ENCODE peak calls at places on chromosomes 6 and 20, in ten cellular contexts. One of them, this sample, is unnamed.

GRCh38 chr20:63121749-63122405 is 94.1 kb downstream of the YTHDF1 start:
- DNase-seq in KG1: no peak
- DNase-seq in psoas muscle: no peak
- DNase-seq in AG04450: no peak
- DNase-seq in T-cell: no peak
- DNase-seq in T47D: no peak
- DNase-seq in ascending aorta: no peak
- DNase-seq in EL: no peak
- DNase-seq in T-helper 2 cell: no peak
- DNase-seq in NCI-H1417 treated with DMSO at 0.1 percent for 48 hours: no peak
- DNase-seq in this sample: no peak

GRCh38 chr6:53431704-53432103 is 83.0 kb upstream of the ELOVL5 start:
- DNase-seq in KG1: no peak
- DNase-seq in psoas muscle: no peak
- DNase-seq in AG04450: no peak
- DNase-seq in T-cell: no peak
- DNase-seq in T47D: no peak
- DNase-seq in ascending aorta: no peak
- DNase-seq in EL: no peak
- DNase-seq in T-helper 2 cell: no peak
- DNase-seq in NCI-H1417 treated with DMSO at 0.1 percent for 48 hours: no peak
- DNase-seq in this sample: no peak

GRCh38 chr6:113396644-113397201 is 460.4 kb upstream of the MARCKS start:
- DNase-seq in KG1: no peak
- DNase-seq in psoas muscle: no peak
- DNase-seq in AG04450: no peak
- DNase-seq in T-cell: no peak
- DNase-seq in T47D: no peak
- DNase-seq in ascending aorta: no peak
- DNase-seq in EL: no peak
- DNase-seq in T-helper 2 cell: no peak
- DNase-seq in NCI-H1417 treated with DMSO at 0.1 percent for 48 hours: no peak
- DNase-seq in this sample: no peak

GRCh38 chr20:325889-326644 is 715 bp downstream of the SOX12 start:
- DNase-seq in KG1: peak
- DNase-seq in psoas muscle: peak
- DNase-seq in AG04450: no peak
- DNase-seq in T-cell: no peak
- DNase-seq in T47D: no peak
- DNase-seq in ascending aorta: no peak
- DNase-seq in EL: peak
- DNase-seq in T-helper 2 cell: peak
- DNase-seq in NCI-H1417 treated with DMSO at 0.1 percent for 48 hours: no peak
- DNase-seq in this sample: peak

GRCh38 chr6:108841377-108841855 is 6.8 kb upstream of the ARMC2 start:
- DNase-seq in KG1: no peak
- DNase-seq in psoas muscle: no peak
- DNase-seq in AG04450: no peak
- DNase-seq in T-cell: no peak
- DNase-seq in T47D: no peak
- DNase-seq in ascending aorta: no peak
- DNase-seq in EL: no peak
- DNase-seq in T-helper 2 cell: no peak
- DNase-seq in NCI-H1417 treated with DMSO at 0.1 percent for 48 hours: no peak
- DNase-seq in this sample: no peak

GRCh38 chr6:111586554-111586953 is 19.1 kb downstream of the TRAF3IP2 start:
- DNase-seq in KG1: no peak
- DNase-seq in psoas muscle: no peak
- DNase-seq in AG04450: no peak
- DNase-seq in T-cell: no peak
- DNase-seq in T47D: no peak
- DNase-seq in ascending aorta: no peak
- DNase-seq in EL: no peak
- DNase-seq in T-helper 2 cell: no peak
- DNase-seq in NCI-H1417 treated with DMSO at 0.1 percent for 48 hours: peak
- DNase-seq in this sample: no peak

GRCh38 chr20:50670126-50670862 is 21.0 kb downstream of the RIPOR3 start:
- DNase-seq in KG1: no peak
- DNase-seq in psoas muscle: no peak
- DNase-seq in AG04450: no peak
- DNase-seq in T-cell: no peak
- DNase-seq in T47D: peak
- DNase-seq in ascending aorta: no peak
- DNase-seq in EL: no peak
- DNase-seq in T-helper 2 cell: no peak
- DNase-seq in NCI-H1417 treated with DMSO at 0.1 percent for 48 hours: no peak
- DNase-seq in this sample: no peak

GRCh38 chr6:31204751-31205145 is 34.3 kb upstream of the POU5F1 start:
- DNase-seq in KG1: no peak
- DNase-seq in psoas muscle: no peak
- DNase-seq in AG04450: no peak
- DNase-seq in T-cell: no peak
- DNase-seq in T47D: no peak
- DNase-seq in ascending aorta: no peak
- DNase-seq in EL: peak
- DNase-seq in T-helper 2 cell: no peak
- DNase-seq in NCI-H1417 treated with DMSO at 0.1 percent for 48 hours: no peak
- DNase-seq in this sample: no peak

GRCh38 chr6:26240157-26240980 is 124.6 kb upstream of the BTN3A2 start:
- DNase-seq in KG1: no peak
- DNase-seq in psoas muscle: no peak
- DNase-seq in AG04450: no peak
- DNase-seq in T-cell: peak
- DNase-seq in T47D: no peak
- DNase-seq in ascending aorta: no peak
- DNase-seq in EL: peak
- DNase-seq in T-helper 2 cell: peak
- DNase-seq in NCI-H1417 treated with DMSO at 0.1 percent for 48 hours: no peak
- DNase-seq in this sample: peak

GRCh38 chr6:113246186-113246585 is 611.0 kb upstream of the MARCKS start:
- DNase-seq in KG1: no peak
- DNase-seq in psoas muscle: no peak
- DNase-seq in AG04450: no peak
- DNase-seq in T-cell: no peak
- DNase-seq in T47D: no peak
- DNase-seq in ascending aorta: no peak
- DNase-seq in EL: no peak
- DNase-seq in T-helper 2 cell: no peak
- DNase-seq in NCI-H1417 treated with DMSO at 0.1 percent for 48 hours: no peak
- DNase-seq in this sample: no peak

GRCh38 chr6:73942581-73942980 is 246.6 kb downstream of the CD109 start:
- DNase-seq in KG1: no peak
- DNase-seq in psoas muscle: no peak
- DNase-seq in AG04450: peak
- DNase-seq in T-cell: no peak
- DNase-seq in T47D: no peak
- DNase-seq in ascending aorta: no peak
- DNase-seq in EL: peak
- DNase-seq in T-helper 2 cell: no peak
- DNase-seq in NCI-H1417 treated with DMSO at 0.1 percent for 48 hours: no peak
- DNase-seq in this sample: no peak

GRCh38 chr6:167079853-167080297 is 43.0 kb upstream of the CCR6 start:
- DNase-seq in KG1: no peak
- DNase-seq in psoas muscle: no peak
- DNase-seq in AG04450: no peak
- DNase-seq in T-cell: peak
- DNase-seq in T47D: no peak
- DNase-seq in ascending aorta: no peak
- DNase-seq in EL: no peak
- DNase-seq in T-helper 2 cell: peak
- DNase-seq in NCI-H1417 treated with DMSO at 0.1 percent for 48 hours: no peak
- DNase-seq in this sample: no peak

GRCh38 chr6:136701011-136701410 is 91.3 kb downstream of the MAP3K5 start:
- DNase-seq in KG1: no peak
- DNase-seq in psoas muscle: no peak
- DNase-seq in AG04450: no peak
- DNase-seq in T-cell: no peak
- DNase-seq in T47D: no peak
- DNase-seq in ascending aorta: no peak
- DNase-seq in EL: no peak
- DNase-seq in T-helper 2 cell: no peak
- DNase-seq in NCI-H1417 treated with DMSO at 0.1 percent for 48 hours: peak
- DNase-seq in this sample: no peak

GRCh38 chr6:22056398-22056797 is 240.4 kb downstream of the PRL start:
- DNase-seq in KG1: no peak
- DNase-seq in psoas muscle: no peak
- DNase-seq in AG04450: no peak
- DNase-seq in T-cell: no peak
- DNase-seq in T47D: no peak
- DNase-seq in ascending aorta: no peak
- DNase-seq in EL: no peak
- DNase-seq in T-helper 2 cell: no peak
- DNase-seq in NCI-H1417 treated with DMSO at 0.1 percent for 48 hours: no peak
- DNase-seq in this sample: no peak

GRCh38 chr20:45968081-45968671 is 3.8 kb downstream of the ZNF335 start:
- DNase-seq in KG1: no peak
- DNase-seq in psoas muscle: no peak
- DNase-seq in AG04450: no peak
- DNase-seq in T-cell: no peak
- DNase-seq in T47D: no peak
- DNase-seq in ascending aorta: no peak
- DNase-seq in EL: no peak
- DNase-seq in T-helper 2 cell: no peak
- DNase-seq in NCI-H1417 treated with DMSO at 0.1 percent for 48 hours: no peak
- DNase-seq in this sample: no peak

GRCh38 chr20:38050691-38051090 is 17.1 kb downstream of the RPRD1B start:
- DNase-seq in KG1: no peak
- DNase-seq in psoas muscle: no peak
- DNase-seq in AG04450: no peak
- DNase-seq in T-cell: no peak
- DNase-seq in T47D: no peak
- DNase-seq in ascending aorta: no peak
- DNase-seq in EL: peak
- DNase-seq in T-helper 2 cell: no peak
- DNase-seq in NCI-H1417 treated with DMSO at 0.1 percent for 48 hours: no peak
- DNase-seq in this sample: no peak

GRCh38 chr6:154732824-154733609 is at the start of gene SCAF8:
- DNase-seq in KG1: peak
- DNase-seq in psoas muscle: peak
- DNase-seq in AG04450: no peak
- DNase-seq in T-cell: peak
- DNase-seq in T47D: peak
- DNase-seq in ascending aorta: peak
- DNase-seq in EL: peak
- DNase-seq in T-helper 2 cell: peak
- DNase-seq in NCI-H1417 treated with DMSO at 0.1 percent for 48 hours: peak
- DNase-seq in this sample: peak

GRCh38 chr20:38204936-38205435 is 39.9 kb upstream of the TGM2 start:
- DNase-seq in KG1: no peak
- DNase-seq in psoas muscle: no peak
- DNase-seq in AG04450: no peak
- DNase-seq in T-cell: no peak
- DNase-seq in T47D: no peak
- DNase-seq in ascending aorta: no peak
- DNase-seq in EL: no peak
- DNase-seq in T-helper 2 cell: no peak
- DNase-seq in NCI-H1417 treated with DMSO at 0.1 percent for 48 hours: no peak
- DNase-seq in this sample: no peak

GRCh38 chr20:6440087-6440799 is 317.4 kb upstream of the FERMT1 start:
- DNase-seq in KG1: no peak
- DNase-seq in psoas muscle: no peak
- DNase-seq in AG04450: no peak
- DNase-seq in T-cell: no peak
- DNase-seq in T47D: no peak
- DNase-seq in ascending aorta: no peak
- DNase-seq in EL: no peak
- DNase-seq in T-helper 2 cell: no peak
- DNase-seq in NCI-H1417 treated with DMSO at 0.1 percent for 48 hours: no peak
- DNase-seq in this sample: no peak

GRCh38 chr6:40922281-40922680 is 116.7 kb downstream of the UNC5CL start:
- DNase-seq in KG1: no peak
- DNase-seq in psoas muscle: no peak
- DNase-seq in AG04450: no peak
- DNase-seq in T-cell: no peak
- DNase-seq in T47D: no peak
- DNase-seq in ascending aorta: no peak
- DNase-seq in EL: peak
- DNase-seq in T-helper 2 cell: no peak
- DNase-seq in NCI-H1417 treated with DMSO at 0.1 percent for 48 hours: no peak
- DNase-seq in this sample: no peak

GRCh38 chr6:152401978-152402377 is 235.2 kb downstream of the SYNE1 start:
- DNase-seq in KG1: no peak
- DNase-seq in psoas muscle: no peak
- DNase-seq in AG04450: no peak
- DNase-seq in T-cell: no peak
- DNase-seq in T47D: peak
- DNase-seq in ascending aorta: no peak
- DNase-seq in EL: peak
- DNase-seq in T-helper 2 cell: no peak
- DNase-seq in NCI-H1417 treated with DMSO at 0.1 percent for 48 hours: no peak
- DNase-seq in this sample: no peak

GRCh38 chr20:57248132-57248797 is 18.2 kb downstream of the BMP7 start:
- DNase-seq in KG1: no peak
- DNase-seq in psoas muscle: no peak
- DNase-seq in AG04450: no peak
- DNase-seq in T-cell: no peak
- DNase-seq in T47D: no peak
- DNase-seq in ascending aorta: no peak
- DNase-seq in EL: no peak
- DNase-seq in T-helper 2 cell: no peak
- DNase-seq in NCI-H1417 treated with DMSO at 0.1 percent for 48 hours: no peak
- DNase-seq in this sample: no peak

GRCh38 chr6:138818496-138819194 is 22.8 kb downstream of the ECT2L start:
- DNase-seq in KG1: no peak
- DNase-seq in psoas muscle: no peak
- DNase-seq in AG04450: no peak
- DNase-seq in T-cell: no peak
- DNase-seq in T47D: no peak
- DNase-seq in ascending aorta: no peak
- DNase-seq in EL: no peak
- DNase-seq in T-helper 2 cell: no peak
- DNase-seq in NCI-H1417 treated with DMSO at 0.1 percent for 48 hours: no peak
- DNase-seq in this sample: no peak

GRCh38 chr6:150177260-150178246 is 34.7 kb downstream of the PPP1R14C start:
- DNase-seq in KG1: no peak
- DNase-seq in psoas muscle: no peak
- DNase-seq in AG04450: no peak
- DNase-seq in T-cell: no peak
- DNase-seq in T47D: no peak
- DNase-seq in ascending aorta: no peak
- DNase-seq in EL: no peak
- DNase-seq in T-helper 2 cell: no peak
- DNase-seq in NCI-H1417 treated with DMSO at 0.1 percent for 48 hours: no peak
- DNase-seq in this sample: no peak

GRCh38 chr6:34745277-34746103 is 11.8 kb upstream of the SNRPC start:
- DNase-seq in KG1: no peak
- DNase-seq in psoas muscle: no peak
- DNase-seq in AG04450: peak
- DNase-seq in T-cell: no peak
- DNase-seq in T47D: peak
- DNase-seq in ascending aorta: no peak
- DNase-seq in EL: peak
- DNase-seq in T-helper 2 cell: no peak
- DNase-seq in NCI-H1417 treated with DMSO at 0.1 percent for 48 hours: peak
- DNase-seq in this sample: no peak

GRCh38 chr20:53488779-53489272 is 104.8 kb downstream of the ZNF217 start:
- DNase-seq in KG1: no peak
- DNase-seq in psoas muscle: no peak
- DNase-seq in AG04450: no peak
- DNase-seq in T-cell: no peak
- DNase-seq in T47D: no peak
- DNase-seq in ascending aorta: no peak
- DNase-seq in EL: no peak
- DNase-seq in T-helper 2 cell: no peak
- DNase-seq in NCI-H1417 treated with DMSO at 0.1 percent for 48 hours: no peak
- DNase-seq in this sample: no peak

GRCh38 chr6:2147737-2148448 is 97.5 kb downstream of the GMDS start:
- DNase-seq in KG1: no peak
- DNase-seq in psoas muscle: no peak
- DNase-seq in AG04450: no peak
- DNase-seq in T-cell: no peak
- DNase-seq in T47D: no peak
- DNase-seq in ascending aorta: no peak
- DNase-seq in EL: peak
- DNase-seq in T-helper 2 cell: no peak
- DNase-seq in NCI-H1417 treated with DMSO at 0.1 percent for 48 hours: no peak
- DNase-seq in this sample: no peak

GRCh38 chr6:50712291-50712690 is 1.0 kb upstream of the TFAP2D start:
- DNase-seq in KG1: no peak
- DNase-seq in psoas muscle: no peak
- DNase-seq in AG04450: no peak
- DNase-seq in T-cell: no peak
- DNase-seq in T47D: no peak
- DNase-seq in ascending aorta: no peak
- DNase-seq in EL: no peak
- DNase-seq in T-helper 2 cell: no peak
- DNase-seq in NCI-H1417 treated with DMSO at 0.1 percent for 48 hours: no peak
- DNase-seq in this sample: no peak

This sample was measured in CD8-positive, alpha-beta memory T cell.